ENCODE peak calls at places on chromosomes 6 and 20, in seven cellular contexts. Y, C, P, U, W, D and V are unnamed samples.

GRCh38 chr6:108557494-108558371 is 3.0 kb upstream of the FOXO3 start:
- DNase-seq in D (peak; percentile 49), P (peak; percentile 87), W (peak; percentile 59), C (peak; percentile 43), Y (peak; percentile 62), U (peak; percentile 76), V (peak; percentile 19)

GRCh38 chr20:43988451-43988850 is 73.8 kb downstream of the TOX2 start:
- DNase-seq in C (no peak), Y (peak; percentile 13), W (peak; percentile 41), D (no peak), U (no peak), P (no peak), V (no peak)

GRCh38 chr6:75612921-75613534 is 11.3 kb downstream of the SENP6 start:
- DNase-seq in C (no peak), Y (no peak), U (no peak), P (no peak), D (no peak), W (no peak), V (no peak)

GRCh38 chr6:138473144-138473543 is 26.1 kb downstream of the NHSL1 start:
- DNase-seq in C (no peak), P (no peak), Y (no peak), W (no peak), D (no peak), U (no peak), V (no peak)

GRCh38 chr6:45116714-45117410 is 211.3 kb upstream of the RUNX2 start:
- DNase-seq in D (peak; percentile 41), U (no peak), W (peak; percentile 89), Y (peak; percentile 78), P (no peak), C (no peak), V (peak; percentile 22)

GRCh38 chr6:5167501-5167900 is 82.4 kb downstream of the PPP1R3G start:
- DNase-seq in C (no peak), P (no peak), Y (peak; percentile 81), U (no peak), D (no peak), W (peak; percentile 26), V (no peak)

GRCh38 chr20:34185766-34186620 is 55.2 kb upstream of the ASIP start:
- DNase-seq in U (no peak), P (no peak), W (no peak), C (no peak), Y (no peak), D (no peak), V (no peak)

GRCh38 chr20:1934162-1934561 is 39.0 kb downstream of the SIRPA start:
- DNase-seq in C (no peak), D (peak; percentile 52), U (peak; percentile 38), W (peak; percentile 86), P (no peak), Y (peak; percentile 90), V (no peak)

GRCh38 chr20:5529331-5530142 is 212.8 kb upstream of the PROKR2 start:
- DNase-seq in P (peak; percentile 94), Y (peak; percentile 56), C (peak; percentile 86), U (peak; percentile 60), D (peak; percentile 71), W (peak; percentile 59), V (peak; percentile 54)

GRCh38 chr6:156917213-156917612 is 140.0 kb downstream of the ARID1B start:
- DNase-seq in W (no peak), P (no peak), D (no peak), Y (no peak), U (no peak), C (no peak), V (no peak)

GRCh38 chr6:157997893-157998608 is 16.4 kb downstream of the SYNJ2 start:
- DNase-seq in U (no peak), Y (no peak), P (peak; percentile 48), C (no peak), D (no peak), W (no peak), V (no peak)

GRCh38 chr6:169162968-169163903 is 90.4 kb downstream of the THBS2 start:
- DNase-seq in C (no peak), D (peak; percentile 95), Y (peak; percentile 99), U (no peak), P (no peak), W (peak; percentile 99), V (peak; percentile 55)

GRCh38 chr6:71338540-71339316 is 50.1 kb downstream of the OGFRL1 start:
- DNase-seq in Y (no peak), D (no peak), P (no peak), U (no peak), W (no peak), C (no peak), V (no peak)

GRCh38 chr6:170344631-170345576 is 38.3 kb downstream of the FAM120B start:
- DNase-seq in W (peak; percentile 71), U (peak; percentile 60), D (peak; percentile 72), P (no peak), Y (peak; percentile 61), C (no peak), V (peak; percentile 69)

GRCh38 chr6:37516920-37517405 is 17.3 kb upstream of the CCDC167 start:
- DNase-seq in C (no peak), W (no peak), U (no peak), Y (no peak), D (no peak), P (no peak), V (peak; percentile 25)

GRCh38 chr6:125781307-125781868 is 9.4 kb upstream of the NCOA7 start:
- DNase-seq in P (peak; percentile 22), D (no peak), U (peak; percentile 49), Y (peak; percentile 47), W (peak; percentile 38), C (no peak), V (no peak)

GRCh38 chr6:110951986-110952794 is 6.3 kb upstream of the GTF3C6 start:
- DNase-seq in D (peak; percentile 29), C (no peak), Y (peak; percentile 47), U (no peak), P (no peak), W (peak; percentile 53), V (peak; percentile 94)

DNA sequence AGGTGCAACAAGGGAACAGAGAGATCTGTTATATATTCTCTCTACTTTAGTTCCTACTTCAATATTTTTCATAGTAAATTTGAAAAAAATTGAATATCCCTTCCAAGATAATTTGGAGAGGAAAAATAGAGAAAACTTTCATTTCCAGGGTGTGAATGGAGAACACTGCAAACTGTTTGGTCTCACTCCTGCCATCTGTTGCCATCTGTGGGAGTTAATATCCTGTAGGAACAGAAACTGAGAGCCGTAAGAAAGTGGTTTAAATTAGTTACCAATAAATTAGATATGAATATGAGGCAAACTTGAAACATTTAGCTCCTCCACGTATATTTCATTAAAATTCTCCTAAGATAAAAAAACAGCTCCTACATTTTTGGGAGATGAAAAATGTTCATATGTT is 4.2 kb downstream of the ZNF337 start:
- DNase-seq in W (no peak), U (no peak), D (no peak), P (peak; percentile 24), Y (no peak), C (no peak), V (no peak)
- TF ChIP-seq CTCF in W (no peak), U (no peak), D (no peak), P (peak; percentile 20), Y (no peak), C (no peak), V (no peak)

DNA sequence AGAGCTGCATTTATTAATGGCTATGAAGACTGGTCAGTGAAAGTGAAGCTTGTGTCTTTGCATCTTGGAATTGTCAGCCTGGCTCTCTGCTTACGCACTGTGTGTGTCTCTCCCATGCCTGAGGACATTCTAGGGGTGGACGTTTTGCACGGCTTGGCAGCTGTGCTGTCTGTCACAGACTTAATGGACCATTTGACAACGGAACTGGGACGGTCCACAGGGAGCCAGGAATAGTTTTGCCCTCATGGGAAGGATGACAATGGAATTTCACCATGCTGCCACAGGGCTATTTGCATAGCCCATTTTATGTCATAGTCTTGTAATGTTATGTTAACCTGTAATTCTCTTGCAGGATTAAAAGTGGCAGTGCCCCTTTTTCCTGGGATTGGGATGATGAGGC is 44.7 kb downstream of the OR2B6 start:
- DNase-seq in U (no peak), C (no peak), P (no peak), W (no peak), Y (no peak), D (no peak), V (no peak)
- H3K36me3 ChIP-seq in U (no peaks in the 10 kb centered on the region), C (no peaks in the 10 kb centered on the region), P (no peaks in the 10 kb centered on the region), W (no peaks in the 10 kb centered on the region), Y (no peaks in the 10 kb centered on the region), D (no peaks in the 10 kb centered on the region), V (no peaks in the 10 kb centered on the region)

GRCh38 chr6:12595161-12595792 is 121.3 kb upstream of the PHACTR1 start:
- DNase-seq in Y (peak; percentile 52), U (no peak), W (peak; percentile 76), C (no peak), D (peak; percentile 44), P (no peak), V (peak; percentile 48)
- H3K4me3 ChIP-seq in Y (no peak overlapping the region), U (no peak overlapping the region), W (no peak overlapping the region), C (no peak overlapping the region), D (no peak overlapping the region), P (no peak overlapping the region), V (no peak overlapping the region)

DNA sequence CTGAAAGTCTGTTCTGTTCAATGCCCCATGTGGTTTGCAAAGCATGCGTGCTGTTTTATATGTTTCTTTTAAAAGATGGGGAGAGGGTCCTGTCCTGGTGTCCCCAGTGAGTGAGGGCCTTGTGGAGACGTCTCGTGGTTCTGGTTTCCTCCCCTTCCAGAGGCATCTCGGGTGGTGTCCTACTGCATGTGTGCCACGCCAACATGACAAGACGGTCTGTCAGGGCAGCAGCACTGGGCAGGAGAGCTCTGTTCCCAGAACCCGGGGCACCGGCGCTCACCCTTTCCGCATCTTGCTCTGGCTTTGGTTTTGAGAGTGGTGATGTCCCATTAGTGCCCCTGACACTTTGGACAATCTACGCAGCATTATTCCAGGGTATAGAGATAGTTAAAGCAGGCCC is 275.6 kb downstream of the CDH4 start:
- DNase-seq in W (no peak), Y (no peak), C (no peak), P (no peak), D (no peak), U (no peak), V (no peak)
- TF ChIP-seq CTCF in W (no peak), Y (no peak), C (no peak), P (no peak), D (no peak), U (no peak), V (no peak)

GRCh38 chr20:47144463-47144862 is 212.0 kb downstream of the ZMYND8 start:
- DNase-seq in D (no peak), W (no peak), C (no peak), Y (no peak), U (no peak), P (no peak), V (no peak)

GRCh38 chr20:47150403-47151152 is 205.9 kb downstream of the ZMYND8 start:
- DNase-seq in W (peak; percentile 70), C (peak; percentile 69), Y (peak; percentile 73), U (peak; percentile 53), P (peak; percentile 95), D (peak; percentile 54), V (peak; percentile 63)

GRCh38 chr20:47146703-47147102 is 209.8 kb downstream of the ZMYND8 start:
- DNase-seq in Y (peak; percentile 73), U (no peak), D (peak; percentile 64), P (no peak), C (no peak), W (peak; percentile 88), V (no peak)

GRCh38 chr20:47149939-47150338 is 206.6 kb downstream of the ZMYND8 start:
- DNase-seq in D (no peak), W (no peak), U (no peak), C (no peak), P (no peak), Y (no peak), V (no peak)

DNA sequence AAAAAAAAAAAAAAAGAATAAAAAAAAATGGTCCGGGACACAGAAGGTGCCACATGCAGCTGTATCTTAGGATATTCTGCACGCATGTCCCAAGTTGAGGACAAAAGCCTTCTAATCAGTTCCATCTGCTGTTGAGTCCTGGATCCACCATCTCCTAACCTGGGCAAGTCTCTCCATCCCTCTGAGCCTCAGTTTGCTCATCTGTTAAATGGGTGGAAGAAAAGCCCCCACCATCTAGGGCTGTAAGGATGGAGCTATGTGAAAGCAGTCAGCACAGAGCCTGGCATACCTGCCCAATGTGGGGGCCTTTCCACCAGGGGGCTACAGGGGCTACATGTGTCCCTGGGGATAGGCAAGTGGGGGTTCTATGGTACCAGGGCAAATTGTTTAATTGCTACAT is 208.4 kb downstream of the ZMYND8 start:
- DNase-seq in C (no peak), P (no peak), Y (no peak), W (no peak), U (no peak), D (no peak), V (no peak)
- H3K36me3 ChIP-seq in C (no peaks in the 10 kb centered on the region), P (no peaks in the 10 kb centered on the region), Y (no peaks in the 10 kb centered on the region), W (no peaks in the 10 kb centered on the region), U (no peaks in the 10 kb centered on the region), D (no peaks in the 10 kb centered on the region), V (peaks cover 4% of the 10 kb centered on the region)